ENCODE peak calls at places on chromosomes 11 and 22, in seven cellular contexts. B, L, H, M, W, E and F are unnamed samples.

GRCh38 chr11:89381094-89381493 is 110.1 kb downstream of the NOX4 start:
- DNase-seq in B (peak), H (no peak), L (no peak), W (peak), E (no peak), M (peak), F (peak)

GRCh38 chr11:78811622-78812021 is 237.0 kb upstream of the NARS2 start:
- DNase-seq in E (no peak), L (no peak), H (no peak), B (no peak), M (no peak), W (no peak), F (no peak)

GRCh38 chr22:20155330-20156041 is 4.6 kb upstream of the CCDC188 start:
- DNase-seq in E (peak), H (no peak), M (no peak), L (no peak), W (peak), B (no peak), F (no peak)

GRCh38 chr11:103070142-103070541 is 21.8 kb downstream of the DCUN1D5 start:
- DNase-seq in W (no peak), B (no peak), L (no peak), E (no peak), M (no peak), H (no peak), F (no peak)

GRCh38 chr11:27599217-27599616 is 92.6 kb upstream of the LIN7C start:
- DNase-seq in B (no peak), E (no peak), M (peak), W (no peak), L (no peak), H (no peak), F (no peak)

GRCh38 chr22:48874956-48875355 is 952.7 kb downstream of the BRD1 start:
- DNase-seq in B (no peak), W (no peak), L (no peak), E (no peak), H (no peak), M (no peak), F (no peak)

GRCh38 chr22:31733580-31734079 is 16.3 kb downstream of the PRR14L start:
- DNase-seq in H (no peak), W (no peak), E (no peak), M (no peak), L (no peak), B (no peak), F (no peak)

GRCh38 chr22:19011075-19011474 is 75.0 kb upstream of the PRODH start:
- DNase-seq in H (no peak), W (no peak), E (no peak), M (peak), B (no peak), L (no peak), F (no peak)

GRCh38 chr11:78759067-78759466 is 184.4 kb upstream of the NARS2 start:
- DNase-seq in H (no peak), E (no peak), L (no peak), M (no peak), B (no peak), W (no peak), F (no peak)

GRCh38 chr22:32917577-32918375 is 116.3 kb downstream of the TIMP3 start:
- DNase-seq in W (peak), M (no peak), L (no peak), E (no peak), B (no peak), H (no peak), F (no peak)

GRCh38 chr22:30420401-30421178 is 5.0 kb upstream of the MTFP1 start:
- DNase-seq in H (no peak), M (peak), L (no peak), W (peak), B (no peak), E (no peak), F (peak)

GRCh38 chr11:6546735-6547134 is 49.7 kb downstream of the DNHD1 start:
- DNase-seq in B (no peak), H (no peak), E (no peak), L (no peak), W (no peak), M (no peak), F (no peak)

GRCh38 chr22:29202231-29203192 is 3.2 kb upstream of the EMID1 start:
- DNase-seq in L (no peak), H (peak), M (peak), W (peak), E (peak), B (no peak), F (no peak)

GRCh38 chr11:78666675-78667129 is 92.0 kb upstream of the NARS2 start:
- DNase-seq in L (no peak), B (no peak), M (no peak), W (no peak), H (no peak), E (no peak), F (no peak)

GRCh38 chr11:111582163-111582562 is 20.1 kb upstream of the SIK2 start:
- DNase-seq in L (no peak), B (no peak), E (no peak), M (no peak), H (no peak), W (no peak), F (no peak)

GRCh38 chr11:85182437-85183109 is 444.6 kb downstream of the DLG2 start:
- DNase-seq in E (no peak), M (peak), W (peak), H (peak), B (no peak), L (no peak), F (no peak)

GRCh38 chr11:126479178-126479930 is 123.9 kb downstream of the ST3GAL4 start:
- DNase-seq in H (no peak), L (no peak), B (no peak), E (peak), W (no peak), M (no peak), F (no peak)

GRCh38 chr11:72577271-72577681 is 96.9 kb downstream of the PDE2A start:
- DNase-seq in B (no peak), L (no peak), H (no peak), E (no peak), W (no peak), M (no peak), F (no peak)

GRCh38 chr22:26669060-26669481 is 11.7 kb downstream of the MIAT start:
- DNase-seq in B (no peak), W (peak), E (no peak), H (no peak), M (peak), L (no peak), F (no peak)

GRCh38 chr22:19622061-19622441 is 92.3 kb upstream of the SEPTIN5 start:
- DNase-seq in E (peak), W (no peak), M (no peak), L (no peak), B (no peak), H (peak), F (no peak)

GRCh38 chr11:72586591-72587090 is 87.6 kb downstream of the PDE2A start:
- DNase-seq in B (no peak), H (no peak), L (no peak), W (no peak), M (no peak), E (peak), F (no peak)

GRCh38 chr11:3091846-3092602 is 34.8 kb upstream of the CARS1 start:
- DNase-seq in E (peak), L (peak), H (peak), B (peak), M (peak), W (peak), F (peak)

GRCh38 chr22:39148727-39149535 is 3.5 kb downstream of the CBX7 start:
- DNase-seq in W (peak), B (no peak), H (peak), L (no peak), E (no peak), M (no peak), F (no peak)

GRCh38 chr11:78993800-78994430 is 419.3 kb upstream of the NARS2 start:
- DNase-seq in L (no peak), E (no peak), M (no peak), B (no peak), W (no peak), H (no peak), F (no peak)

GRCh38 chr11:50174189-50174588 is 141.5 kb downstream of the OR4C45 start:
- DNase-seq in M (peak), W (peak), H (no peak), E (no peak), L (peak), B (peak), F (peak)

GRCh38 chr22:40635008-40635939 is 1.2 kb downstream of the MRTFA start:
- DNase-seq in L (no peak), E (no peak), H (no peak), B (no peak), W (peak), M (peak), F (no peak)

GRCh38 chr11:64186205-64187165 is 514 bp downstream of the STIP1 start:
- DNase-seq in L (no peak), H (no peak), W (peak), B (no peak), E (no peak), M (peak), F (no peak)

GRCh38 chr11:1163911-1164735 is 6.4 kb downstream of the MUC5AC start:
- DNase-seq in W (no peak), L (no peak), E (peak), B (no peak), M (no peak), H (peak), F (no peak)

GRCh38 chr22:43110444-43110926 is at the start of gene BIK:
- DNase-seq in B (no peak), H (peak), L (no peak), M (peak), E (peak), W (no peak), F (peak)

GRCh38 chr11:13896175-13896989 is 66.1 kb upstream of the SPON1 start:
- DNase-seq in B (no peak), M (no peak), H (no peak), W (no peak), L (no peak), E (no peak), F (no peak)

GRCh38 chr11:113045146-113045545 is 83.9 kb downstream of the NCAM1 start:
- DNase-seq in M (no peak), W (no peak), B (no peak), H (no peak), E (no peak), L (no peak), F (no peak)

GRCh38 chr11:57885298-57886035 is 123.9 kb downstream of the CTNND1 start:
- DNase-seq in E (no peak), W (peak), M (peak), B (peak), H (no peak), L (no peak), F (peak)

GRCh38 chr22:30701872-30702271 is 7.2 kb downstream of the OSBP2 start:
- DNase-seq in W (peak), L (no peak), M (peak), E (no peak), B (peak), H (no peak), F (peak)

GRCh38 chr11:118215262-118215661 is 9.5 kb downstream of the JAML start:
- DNase-seq in W (no peak), M (no peak), B (no peak), H (no peak), L (no peak), E (no peak), F (no peak)

GRCh38 chr11:68010058-68011041 is at the start of gene ALDH3B1:
- DNase-seq in M (peak), W (peak), E (peak), L (no peak), H (no peak), B (no peak), F (peak)
- TF ChIP-seq CTCF in M (no peak), W (peak), E (no peak), L (no peak), H (no peak), B (no peak), F (no peak)

DNA sequence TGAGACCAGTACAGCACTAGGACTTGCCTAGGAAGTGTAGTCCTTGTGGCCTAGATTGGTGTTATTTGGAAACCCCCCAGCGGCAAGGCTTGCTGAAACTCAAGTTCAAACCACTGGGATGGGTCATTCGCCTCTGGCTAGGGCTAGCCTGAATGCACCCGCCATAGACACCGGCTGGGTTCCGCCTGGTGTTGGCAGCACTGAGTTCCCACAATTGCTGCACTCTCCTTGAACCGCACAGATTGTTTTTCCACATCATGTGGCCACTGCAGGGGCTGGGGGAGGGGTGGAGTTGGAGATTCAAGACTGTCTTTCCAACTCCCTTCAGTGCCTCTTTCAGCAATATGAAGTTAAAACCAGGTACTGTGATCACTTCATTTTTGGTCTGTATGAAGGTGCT is 43.1 kb downstream of the CCDC73 start:
- DNase-seq in W (no peak), E (no peak), B (no peak), H (no peak), L (no peak), M (no peak), F (no peak)
- TF ChIP-seq CTCF in W (no peak), E (no peak), B (no peak), H (no peak), L (no peak), M (no peak), F (no peak)

DNA sequence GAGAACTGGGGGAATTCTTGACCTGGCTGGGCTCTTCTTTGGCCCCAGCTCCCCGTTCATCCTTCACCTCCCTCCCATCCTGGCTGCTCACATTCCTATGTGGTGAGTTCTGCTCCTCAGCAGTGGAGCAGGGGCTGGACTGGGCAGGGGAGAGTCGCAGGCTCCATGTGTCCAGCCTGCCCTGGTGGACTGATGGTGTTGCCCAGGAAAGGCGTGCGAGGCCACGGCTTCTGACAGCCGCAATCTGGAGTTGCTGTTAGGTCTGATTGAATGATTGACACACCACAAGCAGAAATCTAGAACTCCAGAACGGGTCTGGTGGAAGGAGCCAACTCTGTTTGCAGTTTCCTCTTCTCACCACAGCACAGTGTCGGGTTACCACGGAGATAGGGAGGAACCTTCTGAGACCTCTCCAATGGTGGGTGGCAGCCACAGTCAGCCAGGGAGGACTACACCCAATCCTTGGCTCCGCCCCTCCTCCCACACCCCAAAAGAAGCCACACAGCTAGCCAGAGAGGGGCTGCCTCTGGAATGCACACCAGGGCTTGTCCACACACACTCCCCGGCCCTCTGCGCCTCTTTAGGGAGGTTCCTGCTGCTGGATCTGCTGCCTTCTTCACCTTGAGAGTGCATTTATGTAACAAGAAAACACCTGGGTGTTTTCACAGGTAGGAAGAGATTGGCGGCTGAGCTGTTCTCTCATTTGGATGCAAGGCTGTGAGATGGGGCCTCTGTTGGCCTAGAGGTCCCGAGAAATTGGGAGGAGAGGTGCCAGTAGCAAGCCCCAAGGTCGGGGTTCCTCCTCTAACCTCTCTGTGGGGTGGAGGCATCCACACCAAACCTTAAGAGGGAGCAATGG is 56.4 kb upstream of the CD44 start:
- DNase-seq in H (peak), B (peak), E (peak), M (peak), W (peak), L (peak), F (peak)
- TF ChIP-seq CTCF in H (peak), B (no peak), E (no peak), M (peak), W (peak), L (no peak), F (no peak)

DNA sequence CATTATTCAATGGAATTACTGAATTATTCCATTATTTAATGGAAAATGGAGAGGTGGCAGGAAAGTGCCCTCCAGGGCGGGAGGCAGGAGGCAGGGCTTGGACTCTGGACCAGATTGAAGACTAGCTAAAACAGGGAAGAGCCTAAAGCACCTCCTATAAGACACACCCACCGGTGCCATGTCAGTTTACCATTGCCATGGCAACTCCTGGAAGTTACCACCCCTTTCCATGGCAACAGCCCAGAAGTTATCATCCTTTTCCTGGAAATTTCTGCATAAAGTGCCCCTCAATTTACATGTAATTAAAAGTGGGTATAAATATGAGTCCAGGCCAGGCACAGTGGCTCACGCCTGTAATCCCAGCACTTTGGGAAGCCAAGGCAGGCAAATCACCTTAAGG is 443.7 kb downstream of the TBC1D22A start:
- DNase-seq in H (no peak), L (no peak), E (no peak), M (no peak), W (no peak), B (no peak), F (no peak)
- TF ChIP-seq CTCF in H (no peak), L (no peak), E (no peak), M (no peak), W (no peak), B (no peak), F (no peak)

DNA sequence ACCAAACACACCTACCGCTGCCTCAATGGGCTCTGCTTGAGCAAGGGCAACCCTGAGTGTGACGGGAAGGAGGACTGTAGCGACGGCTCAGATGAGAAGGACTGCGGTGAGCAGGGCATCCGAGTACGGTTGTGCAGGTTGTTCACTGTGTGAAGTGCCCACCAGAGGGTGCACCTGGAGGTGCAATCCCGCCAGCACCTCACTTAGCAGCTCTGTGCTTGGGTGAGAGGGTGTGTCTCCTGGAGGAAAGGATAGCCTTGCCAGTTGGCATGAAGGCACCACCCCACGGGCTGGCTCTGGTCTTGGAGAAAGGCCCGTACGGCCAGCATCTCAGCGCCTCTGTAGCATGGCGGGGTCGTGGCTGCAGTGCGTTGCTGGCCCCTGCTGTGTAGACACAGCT is 39.4 kb downstream of the ST14 start:
- DNase-seq in B (no peak), E (no peak), H (no peak), M (no peak), L (no peak), W (no peak), F (no peak)
- TF ChIP-seq CTCF in B (peak), E (no peak), H (peak), M (no peak), L (no peak), W (peak), F (no peak)

DNA sequence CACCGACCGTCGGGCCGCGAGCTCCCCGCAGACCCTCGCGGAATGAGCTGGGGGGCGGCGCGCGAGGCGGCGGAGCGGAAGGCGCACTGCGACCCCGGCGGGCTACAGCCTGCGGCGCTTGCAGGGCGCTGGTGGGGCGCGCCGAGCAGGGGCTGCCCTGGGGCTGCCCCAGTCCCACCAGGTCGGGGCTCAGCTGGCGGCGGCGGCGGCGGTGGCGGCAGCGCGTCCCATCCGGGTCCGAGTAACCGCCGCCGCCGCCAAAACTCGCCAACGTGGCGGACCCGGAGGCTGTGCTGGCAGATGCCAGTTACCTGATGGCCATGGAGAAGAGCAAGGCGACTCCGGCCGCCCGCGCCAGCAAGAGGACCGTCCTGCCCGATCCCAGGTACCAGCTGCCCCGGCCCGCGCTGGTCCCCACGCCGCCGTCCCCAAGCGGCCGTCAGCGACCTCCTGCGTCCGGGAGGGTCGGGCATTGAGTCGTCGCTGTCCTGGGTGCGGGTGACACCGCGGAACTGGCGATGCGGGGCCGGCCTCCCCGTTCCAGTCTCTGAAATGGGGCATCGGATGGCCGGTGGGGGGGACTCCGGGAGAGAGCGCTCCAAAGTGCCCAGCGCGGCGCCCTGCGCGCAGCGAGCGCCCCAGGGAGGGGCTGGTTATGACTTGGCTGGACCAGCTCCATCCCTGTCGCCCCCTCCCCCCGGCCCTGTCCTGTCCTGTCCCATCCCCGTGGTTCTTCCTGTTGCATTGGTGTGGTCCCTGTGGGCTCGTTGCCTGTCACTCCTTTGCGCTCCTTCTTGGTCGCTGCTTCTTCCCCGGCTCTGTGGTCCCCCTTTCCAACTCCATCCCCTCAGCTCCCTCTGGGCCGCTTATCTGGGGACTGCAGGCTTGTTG is 63.5 kb downstream of the CRYBB2 start:
- DNase-seq in M (no peak), B (no peak), L (no peak), H (peak), W (no peak), E (no peak), F (no peak)
- TF ChIP-seq CTCF in M (no peak), B (no peak), L (peak), H (no peak), W (no peak), E (no peak), F (no peak)